ENCODE peak calls at places on chromosomes 4 and X, in four cellular contexts. F, Y, S and C are unnamed samples.

GRCh38 chr4:114217150-114217817 is 237.8 kb upstream of the ARSJ start:
- DNase-seq in Y (no peak), S (no peak), F (no peak), C (no peak)

GRCh38 chr4:75054089-75054488 is 121.2 kb downstream of the PARM1 start:
- DNase-seq in F (no peak), Y (no peak), S (no peak), C (no peak)

GRCh38 chr4:78220283-78220682 is 163.2 kb downstream of the FRAS1 start:
- DNase-seq in F (no peak), Y (no peak), S (no peak), C (no peak)

GRCh38 chr4:118076958-118077766 is 42.9 kb downstream of the NDST3 start:
- DNase-seq in Y (no peak), S (peak), F (no peak), C (peak)

GRCh38 chr4:89674876-89675459 is 162.0 kb downstream of the SNCA start:
- DNase-seq in F (no peak), S (no peak), Y (no peak), C (peak)

GRCh38 chr4:26069218-26069617 is 155.2 kb downstream of the SMIM20 start:
- DNase-seq in F (peak), Y (no peak), S (no peak), C (no peak)

GRCh38 chr4:148980782-148981181 is 538.6 kb upstream of the NR3C2 start:
- DNase-seq in S (no peak), F (no peak), Y (no peak), C (no peak)

GRCh38 chr4:147933316-147933715 is 201.4 kb downstream of the ARHGAP10 start:
- DNase-seq in Y (no peak), F (no peak), S (no peak), C (no peak)

GRCh38 chr4:138938371-138938699 is 77.2 kb upstream of the NOCT start:
- DNase-seq in F (peak), S (no peak), Y (no peak), C (peak)

GRCh38 chr4:88276952-88277710 is 7.2 kb downstream of the PPM1K start:
- DNase-seq in Y (no peak), S (no peak), F (no peak), C (no peak)

GRCh38 chr4:146063143-146063542 is 112.4 kb upstream of the LSM6 start:
- DNase-seq in S (no peak), Y (no peak), F (no peak), C (no peak)

DNA sequence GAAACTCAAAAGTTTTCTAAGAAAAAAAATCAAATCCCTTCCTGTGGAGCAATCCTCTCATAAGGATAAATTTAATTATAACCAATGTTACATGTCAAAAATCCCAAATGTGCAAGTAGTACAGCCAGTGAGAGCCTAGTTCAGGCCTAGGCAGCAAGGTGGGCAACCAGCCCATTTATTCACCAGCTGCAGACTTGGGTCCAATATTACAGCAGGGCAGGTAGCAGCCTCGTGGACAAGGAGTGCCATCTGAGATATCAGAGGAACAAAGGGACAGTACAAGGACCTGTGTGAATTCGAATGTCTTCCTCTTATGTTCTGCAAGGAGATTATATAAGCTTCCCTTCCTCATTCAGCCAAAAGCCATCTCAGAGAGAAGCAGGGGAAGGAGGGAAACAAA is 6.6 kb downstream of the HELQ start:
- DNase-seq in F (no peak), Y (no peak), S (no peak), C (no peak)
- H2BK12ac ChIP-seq in F (no peak), Y (no peak), S (no peak), C (no peak)

GRCh38 chrX:53280316-53280702 is 1.1 kb downstream of the IQSEC2 start:
- DNase-seq in Y (no peak), F (no peak), S (no peak), C (no peak)
- H3K4me3 ChIP-seq in Y (no peak), F (no peak), S (no peak), C (peak)

GRCh38 chr4:102578819-102579218 is 77.7 kb downstream of the NFKB1 start:
- DNase-seq in Y (peak), S (no peak), F (peak), C (peak)
- H3K27ac ChIP-seq in Y (no peak), S (no peak), F (no peak), C (no peak)

GRCh38 chrX:72125331-72126047 is 6.2 kb downstream of the RTL5 start:
- DNase-seq in F (no peak), Y (no peak), S (no peak), C (no peak)

GRCh38 chrX:72124540-72125201 is 7.0 kb downstream of the RTL5 start:
- DNase-seq in S (no peak), Y (no peak), F (no peak), C (no peak)

GRCh38 chrX:72122621-72123275 is 9.0 kb downstream of the RTL5 start:
- DNase-seq in S (no peak), Y (no peak), F (no peak), C (no peak)

GRCh38 chrX:72121381-72121780 is 10.3 kb downstream of the RTL5 start:
- DNase-seq in S (no peak), Y (no peak), F (no peak), C (peak)

DNA sequence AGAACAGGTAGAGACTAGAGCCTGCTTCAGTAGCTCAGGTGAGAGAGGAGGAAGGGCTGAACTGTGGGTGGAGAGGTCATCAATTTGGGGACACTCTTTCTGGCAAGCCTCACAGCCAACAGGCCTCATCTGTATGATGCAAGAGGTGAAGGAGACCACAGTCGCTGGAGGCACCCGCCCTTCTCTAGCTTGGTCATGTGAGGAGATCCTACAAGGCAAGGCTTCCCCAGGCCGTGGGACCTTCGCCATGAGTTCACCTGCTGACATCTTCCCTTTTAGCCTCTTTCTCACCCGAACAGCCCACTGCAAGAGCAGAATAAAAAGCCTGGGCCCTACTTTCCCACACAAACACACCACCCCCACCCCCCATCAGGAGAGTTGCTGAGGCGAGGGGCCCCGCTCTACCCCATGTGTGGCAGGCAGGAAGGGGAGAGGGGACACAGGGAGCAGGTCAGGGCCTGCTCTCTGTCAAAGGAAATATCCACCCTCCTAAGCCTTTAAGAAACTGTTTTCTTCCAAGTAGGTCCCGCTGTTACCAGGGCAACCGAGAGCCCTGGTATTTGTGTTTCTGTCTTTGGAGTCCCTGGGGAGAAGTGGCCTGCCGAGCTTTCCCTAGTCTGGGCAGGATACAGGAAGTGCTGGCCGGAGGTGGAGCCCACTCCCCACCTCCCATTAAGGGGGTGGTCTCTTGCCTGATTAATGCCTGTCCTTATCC is 8.1 kb downstream of the RTL5 start:
- DNase-seq in S (no peak), F (peak), Y (no peak), C (peak)
- H2BK12ac ChIP-seq in S (peak), F (no peak), Y (peak), C (peak)

GRCh38 chr4:84648185-84648584 is 65.3 kb downstream of the CDS1 start:
- DNase-seq in F (no peak), Y (no peak), S (no peak), C (no peak)

GRCh38 chr4:84648863-84649647 is 66.1 kb downstream of the CDS1 start:
- DNase-seq in Y (no peak), S (no peak), F (no peak), C (no peak)

GRCh38 chr4:84652478-84652877 is 69.6 kb downstream of the CDS1 start:
- DNase-seq in Y (no peak), S (no peak), F (no peak), C (no peak)

GRCh38 chr4:84644087-84644486 is 61.2 kb downstream of the CDS1 start:
- DNase-seq in Y (no peak), S (no peak), F (no peak), C (peak)

DNA sequence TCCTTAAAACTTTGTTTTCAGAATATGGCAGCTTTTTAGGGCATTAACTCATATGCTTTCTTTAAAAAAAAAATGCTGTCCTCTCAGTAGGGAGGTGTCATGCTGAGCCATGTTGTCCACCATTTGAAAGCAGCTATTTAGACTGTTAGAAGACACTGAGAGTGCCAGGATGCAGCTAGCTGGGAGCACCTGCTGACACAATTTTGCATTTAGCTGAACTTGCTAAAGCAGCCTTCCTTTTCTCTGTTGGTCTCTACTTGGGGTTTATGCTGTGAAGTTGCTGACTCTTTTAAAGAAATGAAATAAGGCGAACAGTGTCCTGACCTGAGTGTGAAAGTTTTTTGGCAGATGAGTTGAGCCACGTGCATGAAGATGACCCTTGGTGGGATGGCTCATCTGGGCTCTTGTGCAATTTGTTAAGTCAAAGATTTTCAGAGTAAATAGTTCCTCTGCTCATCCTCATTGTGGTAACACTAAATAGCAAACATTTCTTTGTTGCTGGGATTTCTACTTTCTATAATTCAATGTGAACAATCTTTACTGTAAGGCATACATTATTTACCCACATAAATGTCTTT is 64.5 kb downstream of the CDS1 start:
- DNase-seq in F (no peak), Y (peak), S (no peak), C (peak)
- H3K4me3 ChIP-seq in F (no peak), Y (no peak), S (no peak), C (no peak)

GRCh38 chrX:15269618-15270521 is at the start of gene ASB9:
- DNase-seq in F (no peak), Y (no peak), S (peak), C (peak)
- H3K27ac ChIP-seq in F (no peak), Y (no peak), S (no peak), C (peak)

GRCh38 chr4:121696641-121697461 is at the start of gene ANXA5:
- DNase-seq in Y (no peak), F (peak), S (peak), C (peak)
- H2BK12ac ChIP-seq in Y (peak), F (peak), S (peak), C (peak)

DNA sequence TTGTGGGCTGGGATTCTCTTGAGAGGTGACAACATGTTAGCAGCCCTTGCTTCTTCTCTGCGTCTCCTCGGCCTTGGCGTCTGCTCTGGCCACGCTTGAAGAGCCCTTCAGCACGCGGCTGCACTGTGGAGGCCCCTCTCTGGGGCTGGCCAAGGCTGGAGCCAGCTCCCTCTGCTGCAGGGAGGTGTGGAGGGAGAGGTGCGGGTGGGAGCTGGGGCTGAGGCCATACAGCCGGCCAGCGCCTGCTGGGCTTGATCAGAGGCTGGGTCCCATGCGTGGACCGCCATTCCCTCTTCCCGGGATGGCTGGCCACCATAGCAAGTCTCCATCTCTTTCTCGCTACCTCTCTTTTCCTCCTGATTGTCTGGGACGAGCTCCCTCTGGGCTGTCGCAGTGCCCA is 539.0 kb downstream of the PCDH7 start:
- DNase-seq in Y (no peak), F (no peak), S (no peak), C (no peak)
- H3K4me3 ChIP-seq in Y (no peak), F (no peak), S (no peak), C (no peak)

GRCh38 chr4:173074501-173074946 is 94.1 kb upstream of the GALNT7 start:
- DNase-seq in F (peak), Y (peak), S (peak), C (peak)
- H3K27ac ChIP-seq in F (peak), Y (peak), S (peak), C (peak)

GRCh38 chr4:140239311-140239710 is 85.3 kb upstream of the MAML3 start:
- DNase-seq in F (no peak), Y (no peak), S (no peak), C (no peak)

GRCh38 chr4:140236649-140237160 is 82.7 kb upstream of the MAML3 start:
- DNase-seq in S (no peak), F (no peak), Y (no peak), C (no peak)

GRCh38 chr4:140240237-140240636 is 86.3 kb upstream of the MAML3 start:
- DNase-seq in Y (no peak), S (no peak), F (no peak), C (no peak)

GRCh38 chr4:140238353-140239041 is 84.5 kb upstream of the MAML3 start:
- DNase-seq in S (no peak), Y (no peak), F (peak), C (no peak)

GRCh38 chr4:140237616-140238352 is 83.8 kb upstream of the MAML3 start:
- DNase-seq in F (peak), S (peak), Y (peak), C (peak)
- H2BK12ac ChIP-seq in F (peak), S (no peak), Y (peak), C (peak)